ENCODE peak calls at places on chromosomes 6 and 20, in nine cellular contexts. One of them, this sample, is unnamed.

GRCh38 chr20:43389231-43389630 is 68.5 kb upstream of the SRSF6 start:
- DNase-seq in activated CD8-positive, alpha-beta memory T cell treated with anti-CD3 and anti-CD28 coated beads, Interleukin-2, amount 50 U/mL, for 4 hours: no peak
- DNase-seq in amygdala: no peak
- DNase-seq in substantia nigra: no peak
- DNase-seq in NCI-H82: no peak
- DNase-seq in KG1: no peak
- DNase-seq in activated T-cell treated with anti-CD3 and anti-CD28 coated beads for 24 hours: no peak
- DNase-seq in epithelial cell of prostate: no peak
- DNase-seq in right lobe of liver: no peak
- DNase-seq in this sample: no peak

GRCh38 chr20:5316188-5317158 is at the start of gene PROKR2:
- DNase-seq in activated CD8-positive, alpha-beta memory T cell treated with anti-CD3 and anti-CD28 coated beads, Interleukin-2, amount 50 U/mL, for 4 hours: no peak
- DNase-seq in amygdala: no peak
- DNase-seq in substantia nigra: no peak
- DNase-seq in NCI-H82: peak
- DNase-seq in KG1: no peak
- DNase-seq in activated T-cell treated with anti-CD3 and anti-CD28 coated beads for 24 hours: no peak
- DNase-seq in epithelial cell of prostate: no peak
- DNase-seq in right lobe of liver: no peak
- DNase-seq in this sample: no peak

GRCh38 chr6:105591053-105591452 is 188.2 kb upstream of the PREP start:
- DNase-seq in activated CD8-positive, alpha-beta memory T cell treated with anti-CD3 and anti-CD28 coated beads, Interleukin-2, amount 50 U/mL, for 4 hours: no peak
- DNase-seq in amygdala: no peak
- DNase-seq in substantia nigra: no peak
- DNase-seq in NCI-H82: no peak
- DNase-seq in KG1: no peak
- DNase-seq in activated T-cell treated with anti-CD3 and anti-CD28 coated beads for 24 hours: no peak
- DNase-seq in epithelial cell of prostate: peak
- DNase-seq in right lobe of liver: no peak
- DNase-seq in this sample: no peak

GRCh38 chr6:65937982-65938381 is 231.0 kb upstream of the EYS start:
- DNase-seq in activated CD8-positive, alpha-beta memory T cell treated with anti-CD3 and anti-CD28 coated beads, Interleukin-2, amount 50 U/mL, for 4 hours: no peak
- DNase-seq in amygdala: no peak
- DNase-seq in substantia nigra: no peak
- DNase-seq in NCI-H82: no peak
- DNase-seq in KG1: no peak
- DNase-seq in activated T-cell treated with anti-CD3 and anti-CD28 coated beads for 24 hours: no peak
- DNase-seq in epithelial cell of prostate: no peak
- DNase-seq in right lobe of liver: no peak
- DNase-seq in this sample: no peak

GRCh38 chr20:10671221-10671849 is 2.5 kb downstream of the JAG1 start:
- DNase-seq in activated CD8-positive, alpha-beta memory T cell treated with anti-CD3 and anti-CD28 coated beads, Interleukin-2, amount 50 U/mL, for 4 hours: no peak
- DNase-seq in amygdala: peak
- DNase-seq in substantia nigra: peak
- DNase-seq in NCI-H82: peak
- DNase-seq in KG1: no peak
- DNase-seq in activated T-cell treated with anti-CD3 and anti-CD28 coated beads for 24 hours: no peak
- DNase-seq in epithelial cell of prostate: peak
- DNase-seq in right lobe of liver: peak
- DNase-seq in this sample: peak

GRCh38 chr6:6314601-6315000 is 5.9 kb downstream of the F13A1 start:
- DNase-seq in activated CD8-positive, alpha-beta memory T cell treated with anti-CD3 and anti-CD28 coated beads, Interleukin-2, amount 50 U/mL, for 4 hours: no peak
- DNase-seq in amygdala: no peak
- DNase-seq in substantia nigra: no peak
- DNase-seq in NCI-H82: no peak
- DNase-seq in KG1: no peak
- DNase-seq in activated T-cell treated with anti-CD3 and anti-CD28 coated beads for 24 hours: no peak
- DNase-seq in epithelial cell of prostate: no peak
- DNase-seq in right lobe of liver: no peak
- DNase-seq in this sample: no peak

GRCh38 chr20:373171-373890 is 7.2 kb upstream of the TRIB3 start:
- DNase-seq in activated CD8-positive, alpha-beta memory T cell treated with anti-CD3 and anti-CD28 coated beads, Interleukin-2, amount 50 U/mL, for 4 hours: no peak
- DNase-seq in amygdala: no peak
- DNase-seq in substantia nigra: no peak
- DNase-seq in NCI-H82: peak
- DNase-seq in KG1: no peak
- DNase-seq in activated T-cell treated with anti-CD3 and anti-CD28 coated beads for 24 hours: no peak
- DNase-seq in epithelial cell of prostate: no peak
- DNase-seq in right lobe of liver: peak
- DNase-seq in this sample: no peak

GRCh38 chr6:127103482-127103881 is 15.0 kb upstream of the RSPO3 start:
- DNase-seq in activated CD8-positive, alpha-beta memory T cell treated with anti-CD3 and anti-CD28 coated beads, Interleukin-2, amount 50 U/mL, for 4 hours: no peak
- DNase-seq in amygdala: no peak
- DNase-seq in substantia nigra: no peak
- DNase-seq in NCI-H82: no peak
- DNase-seq in KG1: no peak
- DNase-seq in activated T-cell treated with anti-CD3 and anti-CD28 coated beads for 24 hours: no peak
- DNase-seq in epithelial cell of prostate: no peak
- DNase-seq in right lobe of liver: no peak
- DNase-seq in this sample: no peak

GRCh38 chr20:57493091-57493615 is 31.8 kb downstream of the CTCFL start:
- DNase-seq in activated CD8-positive, alpha-beta memory T cell treated with anti-CD3 and anti-CD28 coated beads, Interleukin-2, amount 50 U/mL, for 4 hours: no peak
- DNase-seq in amygdala: no peak
- DNase-seq in substantia nigra: no peak
- DNase-seq in NCI-H82: no peak
- DNase-seq in KG1: no peak
- DNase-seq in activated T-cell treated with anti-CD3 and anti-CD28 coated beads for 24 hours: no peak
- DNase-seq in epithelial cell of prostate: no peak
- DNase-seq in right lobe of liver: no peak
- DNase-seq in this sample: no peak

GRCh38 chr20:8153281-8153908 is 21.3 kb downstream of the PLCB1 start:
- DNase-seq in activated CD8-positive, alpha-beta memory T cell treated with anti-CD3 and anti-CD28 coated beads, Interleukin-2, amount 50 U/mL, for 4 hours: no peak
- DNase-seq in amygdala: no peak
- DNase-seq in substantia nigra: no peak
- DNase-seq in NCI-H82: no peak
- DNase-seq in KG1: no peak
- DNase-seq in activated T-cell treated with anti-CD3 and anti-CD28 coated beads for 24 hours: no peak
- DNase-seq in epithelial cell of prostate: no peak
- DNase-seq in right lobe of liver: no peak
- DNase-seq in this sample: no peak

GRCh38 chr6:39076086-39076992 is 27.8 kb downstream of the GLP1R start:
- DNase-seq in activated CD8-positive, alpha-beta memory T cell treated with anti-CD3 and anti-CD28 coated beads, Interleukin-2, amount 50 U/mL, for 4 hours: no peak
- DNase-seq in amygdala: no peak
- DNase-seq in substantia nigra: no peak
- DNase-seq in NCI-H82: peak
- DNase-seq in KG1: no peak
- DNase-seq in activated T-cell treated with anti-CD3 and anti-CD28 coated beads for 24 hours: no peak
- DNase-seq in epithelial cell of prostate: no peak
- DNase-seq in right lobe of liver: no peak
- DNase-seq in this sample: no peak

This sample was measured in globus pallidus.